ENCODE peak calls at places on chromosomes 3 and 15, in eight cellular contexts. R is LHCN-M2; C is GM19239; X is foreskin fibroblast; Y is caudate nucleus; H is Jurkat, Clone E6-1; U is stimulated activated CD4-positive, alpha-beta T cell treated with anti-CD3 and anti-CD28 coated beads, Interleukin-1b, Interleukin-23, amount 100 ng/mL, for 24 hours; V is iris pigment epithelial cell. S is an unnamed sample.

GRCh38 chr3:145333931-145334330 is 827.1 kb downstream of the PLOD2 start:
- DNase-seq in V (no peak), Y (no peak), H (no peak), X (no peak), C (no peak), R (no peak), U (no peak), S (no peak)

GRCh38 chr3:155428558-155428957 is 135.1 kb upstream of the STRIT1 start:
- DNase-seq in H (no peak), U (no peak), X (peak), C (no peak), R (no peak), Y (no peak), V (peak), S (no peak)

GRCh38 chr15:42110367-42110766 is 16.0 kb upstream of the PLA2G4D start:
- DNase-seq in R (no peak), X (no peak), H (no peak), V (no peak), U (no peak), Y (no peak), C (no peak), S (no peak)

GRCh38 chr3:138296639-138297038 is 33.0 kb downstream of the NME9 start:
- DNase-seq in X (no peak), R (no peak), C (peak), Y (no peak), V (no peak), H (no peak), U (no peak), S (no peak)

GRCh38 chr3:100708644-100708988 is 678 bp upstream of the TFG start:
- DNase-seq in Y (no peak), X (no peak), H (no peak), C (no peak), R (no peak), V (no peak), U (no peak), S (no peak)

GRCh38 chr3:39189648-39190269 is 2.6 kb downstream of the XIRP1 start:
- DNase-seq in V (peak), X (peak), R (peak), C (peak), Y (no peak), H (peak), U (peak), S (no peak)

GRCh38 chr3:157495846-157496245 is 7.4 kb downstream of the VEPH1 start:
- DNase-seq in H (no peak), V (no peak), R (no peak), Y (no peak), X (no peak), C (no peak), U (no peak), S (no peak)

GRCh38 chr15:96732704-96733103 is 402.2 kb downstream of the NR2F2 start:
- DNase-seq in H (no peak), R (no peak), C (no peak), Y (no peak), V (no peak), X (no peak), U (no peak), S (no peak)

GRCh38 chr15:37900286-37901221 is 33.9 kb upstream of the TMCO5A start:
- DNase-seq in H (no peak), X (peak), Y (no peak), U (no peak), R (peak), C (no peak), V (peak), S (no peak)

GRCh38 chr3:151367448-151367847 is 17.1 kb downstream of the P2RY12 start:
- DNase-seq in R (no peak), X (no peak), H (no peak), U (no peak), C (no peak), V (no peak), Y (no peak), S (no peak)

GRCh38 chr3:13480340-13481318 is 523 bp downstream of the HDAC11 start:
- DNase-seq in Y (no peak), X (peak), V (peak), H (no peak), U (no peak), R (peak), C (no peak), S (peak)

GRCh38 chr3:183265713-183266417 is 12.8 kb downstream of the B3GNT5 start:
- DNase-seq in U (no peak), H (no peak), X (peak), R (peak), Y (no peak), V (peak), C (no peak), S (no peak)

GRCh38 chr3:169668081-169668956 is 4.8 kb upstream of the MECOM start:
- DNase-seq in R (peak), Y (no peak), U (no peak), V (peak), C (no peak), H (no peak), X (peak), S (peak)

GRCh38 chr3:42257007-42257406 is 9.0 kb downstream of the CCK start:
- DNase-seq in Y (no peak), R (no peak), V (no peak), C (no peak), U (no peak), H (no peak), X (no peak), S (no peak)

GRCh38 chr3:141331370-141332318 is 36.7 kb upstream of the ZBTB38 start:
- DNase-seq in Y (no peak), X (peak), U (no peak), R (peak), C (no peak), V (peak), H (no peak), S (peak)

GRCh38 chr3:146968204-146968651 is 363.1 kb upstream of the PLSCR5 start:
- DNase-seq in C (no peak), X (peak), U (no peak), Y (no peak), R (peak), H (no peak), V (peak), S (no peak)

GRCh38 chr15:84582583-84583157 is 18.1 kb upstream of the ZSCAN2 start:
- DNase-seq in R (peak), V (no peak), Y (no peak), U (no peak), H (no peak), C (no peak), X (no peak), S (no peak)

GRCh38 chr3:48504051-48504946 is at the start of gene SHISA5:
- DNase-seq in X (peak), R (peak), H (no peak), Y (no peak), V (peak), C (peak), U (peak), S (peak)

GRCh38 chr3:49747792-49748480 is 24.2 kb upstream of the GMPPB start:
- DNase-seq in Y (no peak), R (peak), V (peak), C (no peak), X (peak), H (no peak), U (no peak), S (no peak)

GRCh38 chr15:49860101-49860500 is 239.3 kb downstream of the DTWD1 start:
- DNase-seq in U (no peak), H (no peak), V (peak), Y (no peak), R (no peak), X (peak), C (no peak), S (no peak)

GRCh38 chr15:76058714-76059319 is 968 bp upstream of the TMEM266 start:
- DNase-seq in C (peak), V (peak), R (no peak), X (peak), H (no peak), U (no peak), Y (no peak), S (no peak)

GRCh38 chr3:101158374-101158773 is 162.0 kb downstream of the IMPG2 start:
- DNase-seq in R (no peak), Y (no peak), U (no peak), X (peak), H (no peak), C (no peak), V (peak), S (no peak)

GRCh38 chr15:34001536-34001935 is 33.2 kb downstream of the CHRM5 start:
- DNase-seq in C (no peak), H (no peak), U (no peak), V (no peak), Y (no peak), X (peak), R (peak), S (no peak)

GRCh38 chr15:57395292-57395691 is 19.0 kb downstream of the CGNL1 start:
- DNase-seq in C (no peak), R (peak), U (no peak), V (peak), H (no peak), Y (no peak), X (peak), S (no peak)

GRCh38 chr3:94665922-94666321 is 603.1 kb downstream of the NSUN3 start:
- DNase-seq in V (no peak), Y (no peak), H (no peak), X (no peak), R (no peak), U (no peak), C (no peak), S (no peak)

GRCh38 chr3:38111696-38112377 is 25.1 kb downstream of the ACAA1 start:
- DNase-seq in U (no peak), X (no peak), H (no peak), C (no peak), R (no peak), V (no peak), Y (no peak), S (no peak)

GRCh38 chr15:57506422-57506821 is 85.3 kb upstream of the MYZAP start:
- DNase-seq in X (no peak), U (no peak), Y (no peak), V (no peak), R (no peak), C (no peak), H (no peak), S (no peak)

GRCh38 chr15:70449311-70450141 is 313.8 kb downstream of the UACA start:
- DNase-seq in C (no peak), X (no peak), U (no peak), R (no peak), H (no peak), Y (no peak), V (no peak), S (no peak)

GRCh38 chr3:16884084-16884747 is 539 bp upstream of the PLCL2 start:
- DNase-seq in C (peak), V (peak), Y (peak), X (peak), U (no peak), R (no peak), H (no peak), S (peak)

S was measured in aorta.